ENCODE peak calls at places on chromosomes 12 and 14, in four cellular contexts. O is thyroid gland, G is frontal cortex, F is NCI-H1092. C is an unnamed sample.

GRCh38 chr12:124525927-124526692 is 41.3 kb downstream of the NCOR2 start:
- DNase-seq in F (no peak), G (no peak), O (no peak), C (no peak)

GRCh38 chr14:103803661-103804060 is 43.7 kb downstream of the PPP1R13B start:
- DNase-seq in G (no peak), O (no peak), F (no peak), C (no peak)

GRCh38 chr12:8662592-8662991 is at the start of gene MFAP5:
- DNase-seq in G (no peak), F (no peak), O (no peak), C (no peak)

GRCh38 chr12:92088802-92089201 is 56.8 kb downstream of the BTG1 start:
- DNase-seq in G (no peak), O (no peak), F (no peak), C (no peak)

GRCh38 chr12:19959353-19959752 is 409.0 kb upstream of the PDE3A start:
- DNase-seq in G (no peak), O (no peak), F (no peak), C (no peak)

GRCh38 chr14:50394713-50395112 is 2.0 kb downstream of the CDKL1 start:
- DNase-seq in F (no peak), G (no peak), O (no peak), C (no peak)

GRCh38 chr12:63415357-63415756 is 252.9 kb downstream of the DPY19L2 start:
- DNase-seq in G (no peak), O (no peak), F (no peak), C (no peak)

GRCh38 chr14:32507029-32507984 is 178.2 kb downstream of the AKAP6 start:
- DNase-seq in O (no peak), F (no peak), G (no peak), C (no peak)

GRCh38 chr12:84542289-84542688 is 370.3 kb downstream of the SLC6A15 start:
- DNase-seq in F (no peak), O (no peak), G (no peak), C (no peak)

GRCh38 chr14:34052658-34053014 is 101.8 kb upstream of the EGLN3 start:
- DNase-seq in O (no peak), G (no peak), F (no peak), C (no peak)

GRCh38 chr12:52029686-52030085 is 21.6 kb upstream of the NR4A1 start:
- DNase-seq in G (no peak), F (peak; percentile 87), O (peak; percentile 89), C (no peak)

GRCh38 chr12:4908694-4909396 is 860 bp upstream of the KCNA1 start:
- DNase-seq in F (peak; percentile 75), O (peak; percentile 10), G (peak; percentile 26), C (no peak)

GRCh38 chr12:71904629-71905028 is 34.0 kb upstream of the TPH2 start:
- DNase-seq in O (no peak), G (no peak), F (no peak), C (no peak)

GRCh38 chr14:33671556-33671955 is 279.3 kb downstream of the EGLN3 start:
- DNase-seq in G (no peak), O (no peak), F (no peak), C (no peak)

GRCh38 chr14:96117101-96117897 is 78.1 kb downstream of the C14orf132 start:
- DNase-seq in G (no peak), O (peak; percentile 56), F (peak; percentile 29), C (no peak)

GRCh38 chr14:75430106-75430505 is 2.3 kb downstream of the JDP2 start:
- DNase-seq in O (no peak), G (no peak), F (no peak), C (no peak)

GRCh38 chr14:76876076-76876475 is 49.9 kb downstream of the LRRC74A start:
- DNase-seq in F (peak; percentile 47), O (peak; percentile 52), G (peak; percentile 62), C (peak; percentile 56)

GRCh38 chr12:89319606-89320005 is 32.7 kb downstream of the DUSP6 start:
- DNase-seq in O (no peak), G (no peak), F (no peak), C (no peak)

GRCh38 chr12:68932123-68932700 is 759 bp downstream of the CPM start:
- DNase-seq in F (no peak), G (no peak), O (no peak), C (no peak)

GRCh38 chr12:48824112-48824511 is 5.8 kb downstream of the CACNB3 start:
- DNase-seq in O (no peak), F (no peak), G (no peak), C (no peak)

GRCh38 chr14:37592288-37593274 is 2.5 kb downstream of the FOXA1 start:
- DNase-seq in O (no peak), F (peak; percentile 44), G (no peak), C (no peak)

GRCh38 chr12:122740351-122740750 is 9.7 kb upstream of the HCAR1 start:
- DNase-seq in F (no peak), G (no peak), O (no peak), C (no peak)

GRCh38 chr14:94946244-94946643 is 176.3 kb upstream of the GSC start:
- DNase-seq in O (no peak), F (no peak), G (no peak), C (no peak)

GRCh38 chr14:53054457-53054856 is 98.7 kb downstream of the DDHD1 start:
- DNase-seq in G (no peak), F (no peak), O (no peak), C (no peak)

GRCh38 chr12:65720739-65721138 is 103.5 kb upstream of the HMGA2 start:
- DNase-seq in O (no peak), F (no peak), G (no peak), C (no peak)

GRCh38 chr12:27732281-27732680 is 21.6 kb downstream of the MRPS35 start:
- DNase-seq in G (no peak), O (no peak), F (no peak), C (no peak)